ENCODE peak calls at places on chromosomes 6 and 20, in ten cellular contexts. Y is cardiac septum, K is IMR-90, O is GM12892, E is DMS79 treated with DMSO at 0.1 percent for 48 hours, W is Right ventricle myocardium inferior, X is hippocampal formation, J is HFFc6, C is HepG2, L is neural crest cell. P is an unnamed sample.

GRCh38 chr20:3262566-3262965 is 23.6 kb upstream of the SLC4A11 start:
- DNase-seq in X (no peak), O (no peak), K (peak), C (no peak), W (no peak), J (peak), L (no peak), E (no peak), Y (no peak), P (no peak)

GRCh38 chr6:158460602-158461092 is 99.2 kb upstream of the TMEM181 start:
- DNase-seq in L (no peak), C (no peak), E (no peak), J (peak), K (peak), W (no peak), Y (no peak), X (no peak), O (no peak), P (no peak)

GRCh38 chr20:56720620-56721213 is 91.6 kb downstream of the TFAP2C start:
- DNase-seq in J (no peak), E (no peak), X (no peak), O (no peak), C (no peak), L (no peak), W (no peak), K (no peak), Y (no peak), P (no peak)

GRCh38 chr6:160431231-160431630 is 83.1 kb downstream of the SLC22A3 start:
- DNase-seq in J (peak), E (no peak), X (no peak), L (no peak), O (no peak), W (no peak), C (no peak), Y (no peak), K (peak), P (no peak)

GRCh38 chr6:11784341-11784740 is 5.7 kb upstream of the ADTRP start:
- DNase-seq in O (no peak), K (no peak), J (no peak), E (no peak), W (no peak), X (no peak), Y (no peak), C (no peak), L (no peak), P (no peak)

GRCh38 chr6:378958-379366 is 12.6 kb upstream of the IRF4 start:
- DNase-seq in J (no peak), K (no peak), L (no peak), E (no peak), W (no peak), C (no peak), O (no peak), X (no peak), Y (no peak), P (no peak)

GRCh38 chr20:4160761-4161305 is 145.5 kb upstream of the RNF24 start:
- DNase-seq in X (peak), E (no peak), O (no peak), L (peak), W (no peak), K (peak), J (no peak), Y (no peak), C (peak), P (no peak)

GRCh38 chr6:35084511-35085203 is 56.5 kb downstream of the TCP11 start:
- DNase-seq in L (no peak), K (no peak), X (no peak), Y (no peak), W (no peak), J (no peak), C (no peak), O (peak), E (no peak), P (no peak)

GRCh38 chr6:149134531-149134933 is 183.0 kb upstream of the TAB2 start:
- DNase-seq in K (peak), Y (no peak), E (no peak), C (no peak), X (no peak), J (no peak), O (no peak), W (no peak), L (no peak), P (no peak)

GRCh38 chr6:35151472-35151871 is 10.3 kb upstream of the TCP11 start:
- DNase-seq in L (no peak), W (no peak), K (peak), Y (no peak), J (no peak), X (no peak), E (no peak), C (no peak), O (no peak), P (no peak)

GRCh38 chr6:154638369-154638768 is 94.8 kb upstream of the SCAF8 start:
- DNase-seq in J (no peak), W (no peak), K (peak), E (no peak), L (no peak), Y (no peak), C (no peak), X (no peak), O (no peak), P (no peak)

GRCh38 chr20:46348231-46348803 is 40.0 kb upstream of the CDH22 start:
- DNase-seq in K (peak), L (peak), J (no peak), Y (no peak), W (peak), O (no peak), C (no peak), E (peak), X (peak), P (peak)

GRCh38 chr6:128532110-128532509 is 11.7 kb upstream of the PTPRK start:
- DNase-seq in X (no peak), Y (no peak), L (no peak), O (no peak), E (no peak), J (no peak), K (no peak), C (no peak), W (no peak), P (no peak)

GRCh38 chr20:52178691-52179090 is 12.9 kb downstream of the ZFP64 start:
- DNase-seq in L (no peak), X (no peak), O (no peak), J (no peak), W (no peak), C (no peak), E (no peak), Y (no peak), K (no peak), P (no peak)

GRCh38 chr20:17403496-17403895 is 127.7 kb downstream of the BFSP1 start:
- DNase-seq in W (no peak), X (no peak), K (no peak), O (no peak), C (no peak), L (no peak), E (no peak), J (no peak), Y (no peak), P (no peak)

GRCh38 chr20:54221996-54222890 is 14.4 kb downstream of the PFDN4 start:
- DNase-seq in Y (no peak), C (no peak), O (no peak), L (no peak), W (no peak), K (no peak), E (no peak), J (no peak), X (no peak), P (no peak)

GRCh38 chr6:96460052-96460700 is 61.4 kb upstream of the UFL1 start:
- DNase-seq in X (no peak), E (peak), W (no peak), Y (no peak), C (no peak), K (no peak), O (no peak), J (no peak), L (no peak), P (no peak)

GRCh38 chr6:46719099-46719498 is 16.1 kb downstream of the PLA2G7 start:
- DNase-seq in Y (no peak), E (peak), C (no peak), W (no peak), O (no peak), J (no peak), L (no peak), X (no peak), K (peak), P (no peak)

GRCh38 chr20:3687655-3688054 is 5.8 kb upstream of the ADAM33 start:
- DNase-seq in K (peak), X (no peak), E (no peak), J (peak), W (peak), L (no peak), Y (no peak), O (no peak), C (peak), P (no peak)

GRCh38 chr6:165025040-165025439 is 284.4 kb downstream of the C6orf118 start:
- DNase-seq in E (no peak), L (no peak), W (no peak), X (no peak), J (no peak), C (no peak), K (no peak), Y (no peak), O (no peak), P (no peak)

GRCh38 chr6:158853072-158853871 is 34.1 kb upstream of the EZR start:
- DNase-seq in W (peak), O (peak), E (peak), C (peak), Y (no peak), X (no peak), K (peak), J (peak), L (no peak), P (no peak)

GRCh38 chr20:43721429-43722152 is 5.2 kb downstream of the GTSF1L start:
- DNase-seq in K (no peak), X (no peak), W (no peak), Y (no peak), O (no peak), J (no peak), E (peak), L (no peak), C (no peak), P (no peak)

GRCh38 chr20:34268145-34268544 is 26.9 kb downstream of the ASIP start:
- DNase-seq in W (no peak), L (no peak), E (no peak), Y (no peak), K (no peak), J (no peak), C (no peak), O (no peak), X (no peak), P (no peak)

GRCh38 chr6:125790403-125791150 is at the start of gene NCOA7:
- DNase-seq in L (peak), W (peak), C (peak), K (peak), O (peak), J (peak), X (peak), E (peak), Y (peak), P (no peak)

GRCh38 chr20:38573381-38573780 is 7.6 kb upstream of the ADIG start:
- DNase-seq in K (no peak), Y (no peak), W (peak), C (no peak), L (no peak), E (no peak), X (peak), O (no peak), J (no peak), P (no peak)

GRCh38 chr6:43790031-43790430 is 20.0 kb downstream of the VEGFA start:
- DNase-seq in E (no peak), K (no peak), O (no peak), C (no peak), W (peak), J (no peak), Y (no peak), X (no peak), L (no peak), P (no peak)

GRCh38 chr20:50415516-50416268 is 94.5 kb upstream of the PTPN1 start:
- DNase-seq in X (peak), L (no peak), E (no peak), Y (peak), K (peak), O (no peak), C (peak), J (peak), W (peak), P (no peak)

GRCh38 chr6:75930954-75931689 is 141.3 kb downstream of the IMPG1 start:
- DNase-seq in Y (no peak), W (peak), J (peak), C (no peak), K (peak), X (no peak), O (no peak), L (no peak), E (no peak), P (no peak)

GRCh38 chr6:112592159-112592558 is 245.0 kb downstream of the RFPL4B start:
- DNase-seq in J (no peak), K (peak), O (no peak), Y (no peak), X (no peak), C (no peak), L (no peak), W (no peak), E (no peak), P (no peak)

GRCh38 chr20:16821211-16822089 is 73.3 kb downstream of the OTOR start:
- DNase-seq in E (no peak), K (peak), O (no peak), C (peak), L (peak), J (peak), Y (no peak), X (no peak), W (no peak), P (peak)

GRCh38 chr20:15113374-15113773 is 776.0 kb upstream of the FLRT3 start:
- DNase-seq in O (no peak), E (no peak), L (no peak), J (no peak), W (no peak), X (no peak), C (no peak), K (no peak), Y (no peak), P (no peak)

GRCh38 chr20:10177326-10177725 is 41.3 kb upstream of the SNAP25 start:
- DNase-seq in W (no peak), O (no peak), J (no peak), L (no peak), Y (no peak), X (no peak), E (no peak), K (peak), C (no peak), P (no peak)

GRCh38 chr6:84077645-84078044 is 44.1 kb downstream of the MRAP2 start:
- DNase-seq in Y (no peak), K (no peak), X (no peak), E (no peak), O (no peak), C (no peak), J (no peak), L (no peak), W (no peak), P (no peak)